ENCODE peak calls at places on chromosomes 7 and 10, in four cellular contexts. C is stimulated activated CD8-positive, alpha-beta memory T cell treated with anti-CD3 and anti-CD28 coated beads, Interleukin-15, amount 100 ng/mL, for 1 hour; Q is mammary epithelial cell; F is right lobe of liver. I is an unnamed sample.

GRCh38 chr7:141387521-141388217 is 163.5 kb upstream of the AGK start:
- DNase-seq in C (no peak), Q (no peak), F (no peak), I (no peak)

GRCh38 chr10:98260350-98260749 is 7.6 kb downstream of the LOXL4 start:
- DNase-seq in C (no peak), Q (no peak), F (no peak), I (no peak)

GRCh38 chr10:2700626-2701305 is 366.6 kb upstream of the PFKP start:
- DNase-seq in C (no peak), Q (no peak), F (no peak), I (no peak)

GRCh38 chr7:3117488-3118228 is 74.0 kb upstream of the CARD11 start:
- DNase-seq in C (no peak), Q (no peak), F (no peak), I (no peak)

GRCh38 chr10:97676770-97677581 is 10.1 kb downstream of the AVPI1 start:
- DNase-seq in C (no peak), Q (peak), F (no peak), I (peak)

GRCh38 chr10:129793479-129793878 is 170.6 kb downstream of the EBF3 start:
- DNase-seq in C (no peak), Q (no peak), F (no peak), I (no peak)

GRCh38 chr7:159035571-159036073 is 109.0 kb downstream of the VIPR2 start:
- DNase-seq in C (no peak), Q (no peak), F (no peak), I (no peak)

GRCh38 chr10:82383350-82383749 is 508.4 kb downstream of the NRG3 start:
- DNase-seq in C (no peak), Q (no peak), F (no peak), I (no peak)

GRCh38 chr7:67692425-67692824 is 695.8 kb downstream of the TYW1 start:
- DNase-seq in C (no peak), Q (no peak), F (peak), I (no peak)

GRCh38 chr10:49008056-49008455 is 68.4 kb upstream of the LRRC18 start:
- DNase-seq in C (no peak), Q (no peak), F (no peak), I (no peak)

GRCh38 chr10:63388421-63389031 is 77.3 kb downstream of the JMJD1C start:
- DNase-seq in C (no peak), Q (peak), F (no peak), I (no peak)

GRCh38 chr10:118912961-118913360 is 116.6 kb upstream of the NANOS1 start:
- DNase-seq in C (no peak), Q (no peak), F (no peak), I (no peak)

GRCh38 chr7:22730921-22731654 is 4.1 kb downstream of the IL6 start:
- DNase-seq in C (no peak), Q (peak), F (no peak), I (peak)

GRCh38 chr10:123678376-123678775 is 12.2 kb downstream of the GPR26 start:
- DNase-seq in C (no peak), Q (no peak), F (no peak), I (no peak)

GRCh38 chr7:28626191-28626590 is 213.9 kb downstream of the CREB5 start:
- DNase-seq in C (no peak), Q (no peak), F (no peak), I (no peak)

GRCh38 chr7:111872837-111873646 is 310.8 kb upstream of the IMMP2L start:
- DNase-seq in C (no peak), Q (no peak), F (no peak), I (no peak)

GRCh38 chr10:99285846-99286245 is 43.3 kb upstream of the CNNM1 start:
- DNase-seq in C (no peak), Q (peak), F (no peak), I (no peak)

GRCh38 chr7:84506151-84506550 is 311.6 kb upstream of the SEMA3A start:
- DNase-seq in C (no peak), Q (no peak), F (no peak), I (peak)

GRCh38 chr7:95296456-95296855 is 27.9 kb downstream of the PON1 start:
- DNase-seq in C (no peak), Q (no peak), F (no peak), I (no peak)

GRCh38 chr10:80437227-80437626 is 16.9 kb upstream of the TSPAN14 start:
- DNase-seq in C (no peak), Q (no peak), F (no peak), I (no peak)

GRCh38 chr7:155256081-155256760 is 41.5 kb upstream of the INSIG1 start:
- DNase-seq in C (no peak), Q (no peak), F (no peak), I (no peak)

GRCh38 chr7:155878674-155879073 is 66.4 kb upstream of the SHH start:
- DNase-seq in C (no peak), Q (no peak), F (no peak), I (no peak)

GRCh38 chr10:2980791-2981360 is 86.5 kb upstream of the PFKP start:
- DNase-seq in C (no peak), Q (peak), F (no peak), I (no peak)

GRCh38 chr7:38773430-38773829 is 135.6 kb downstream of the VPS41 start:
- DNase-seq in C (no peak), Q (peak), F (no peak), I (no peak)

GRCh38 chr10:112361951-112362770 is 11.8 kb upstream of the ACSL5 start:
- DNase-seq in C (no peak), Q (peak), F (no peak), I (peak)

GRCh38 chr10:77286851-77287250 is 350.8 kb downstream of the KCNMA1 start:
- DNase-seq in C (no peak), Q (no peak), F (no peak), I (no peak)

GRCh38 chr10:69800109-69800508 is 1.6 kb upstream of the COL13A1 start:
- DNase-seq in C (no peak), Q (peak), F (no peak), I (no peak)

GRCh38 chr7:76165973-76166403 is 35.7 kb upstream of the SRRM3 start:
- DNase-seq in C (no peak), Q (no peak), F (no peak), I (no peak)

GRCh38 chr7:76009672-76010600 is 15.5 kb upstream of the TMEM120A start:
- DNase-seq in C (no peak), Q (no peak), F (no peak), I (peak)

GRCh38 chr7:84704380-84704779 is 482.5 kb downstream of the SEMA3D start:
- DNase-seq in C (no peak), Q (no peak), F (no peak), I (no peak)

GRCh38 chr10:30039567-30039966 is 19.8 kb downstream of the JCAD start:
- DNase-seq in C (no peak), Q (no peak), F (no peak), I (no peak)

GRCh38 chr7:90605055-90605454 is 8.9 kb downstream of the CDK14 start:
- DNase-seq in C (no peak), Q (no peak), F (no peak), I (no peak)